ENCODE peak calls at places on chromosomes 5 and 9, in four cellular contexts. D, V, I and B are unnamed samples.

GRCh38 chr5:72007336-72008111 is 99.8 kb upstream of the MAP1B start:
- DNase-seq in I (no peak), D (no peak), V (no peak), B (no peak)

GRCh38 chr5:96373006-96373405 is 60.0 kb downstream of the PCSK1 start:
- DNase-seq in D (no peak), I (no peak), V (no peak), B (no peak)

GRCh38 chr5:60487466-60487865 is 212.5 kb downstream of the DEPDC1B start:
- DNase-seq in V (no peak), I (no peak), D (no peak), B (no peak)

GRCh38 chr9:94804316-94804715 is 77.8 kb downstream of the AOPEP start:
- DNase-seq in V (no peak), D (no peak), I (no peak), B (no peak)

GRCh38 chr9:129612123-129612522 is 8.8 kb downstream of the C9orf50 start:
- DNase-seq in D (no peak), V (no peak), I (no peak), B (no peak)

GRCh38 chr9:136088939-136089696 is 6.0 kb downstream of the NACC2 start:
- DNase-seq in D (no peak), V (no peak), I (no peak), B (no peak)

GRCh38 chr9:134263575-134263974 is 62.7 kb upstream of the RXRA start:
- DNase-seq in I (no peak), D (no peak), V (no peak), B (no peak)

GRCh38 chr5:35990524-35990923 is 666 bp downstream of the UGT3A1 start:
- DNase-seq in V (no peak), D (no peak), I (no peak), B (peak; percentile 0)

GRCh38 chr5:150376799-150377771 is 19.6 kb downstream of the TCOF1 start:
- DNase-seq in D (no peak), V (peak; percentile 37), I (no peak), B (no peak)

GRCh38 chr5:137491121-137491520 is 8.0 kb downstream of the SPOCK1 start:
- DNase-seq in V (no peak), D (no peak), I (no peak), B (no peak)

GRCh38 chr9:8718121-8718725 is 918.6 kb upstream of the DMAC1 start:
- DNase-seq in I (no peak), V (peak; percentile 92), D (no peak), B (no peak)

GRCh38 chr5:172110921-172111873 is 76.8 kb downstream of the STK10 start:
- DNase-seq in V (peak; percentile 56), I (no peak), D (no peak), B (no peak)

GRCh38 chr9:20505574-20505973 is 116.7 kb downstream of the MLLT3 start:
- DNase-seq in V (no peak), D (no peak), I (no peak), B (no peak)

GRCh38 chr9:74444389-74444788 is 52.7 kb upstream of the RORB start:
- DNase-seq in V (no peak), D (no peak), I (no peak), B (no peak)

GRCh38 chr9:101711330-101711941 is 27.0 kb downstream of the GRIN3A start:
- DNase-seq in D (no peak), V (no peak), I (peak; percentile 85), B (peak; percentile 25)

GRCh38 chr5:2894347-2895135 is 143.1 kb upstream of the IRX2 start:
- DNase-seq in D (no peak), I (peak; percentile 39), V (no peak), B (no peak)

GRCh38 chr9:1042466-1042865 is 7.7 kb upstream of the DMRT2 start:
- DNase-seq in D (no peak), V (no peak), I (peak; percentile 90), B (no peak)

GRCh38 chr5:158988987-158989624 is 110.6 kb downstream of the EBF1 start:
- DNase-seq in V (no peak), D (no peak), I (no peak), B (no peak)

GRCh38 chr9:110197330-110198187 is 10.4 kb downstream of the C9orf152 start:
- DNase-seq in I (no peak), D (no peak), V (no peak), B (no peak)

GRCh38 chr5:117743337-117743736 is 1168.7 kb upstream of the SEMA6A start:
- DNase-seq in D (no peak), V (no peak), I (no peak), B (no peak)

GRCh38 chr5:175162036-175162435 is 281.9 kb downstream of the DRD1 start:
- DNase-seq in D (no peak), V (no peak), I (no peak), B (no peak)

GRCh38 chr5:95958308-95959014 is 3.2 kb downstream of the ELL2 start:
- DNase-seq in I (no peak), D (no peak), V (peak; percentile 43), B (no peak)

GRCh38 chr5:31346896-31347557 is 153.5 kb downstream of the CDH6 start:
- DNase-seq in D (no peak), I (no peak), V (no peak), B (no peak)

GRCh38 chr5:104513621-104514020 is 951.0 kb upstream of the NUDT12 start:
- DNase-seq in V (no peak), I (no peak), D (peak; percentile 18), B (no peak)

GRCh38 chr5:41794478-41794877 is 75.7 kb downstream of the OXCT1 start:
- DNase-seq in V (peak; percentile 93), D (peak; percentile 19), I (no peak), B (no peak)

GRCh38 chr9:69898714-69899209 is 78.1 kb downstream of the CFAP95 start:
- DNase-seq in D (peak; percentile 85), I (no peak), V (peak; percentile 63), B (no peak)

GRCh38 chr5:39543335-39543734 is 118.6 kb upstream of the DAB2 start:
- DNase-seq in I (no peak), V (no peak), D (no peak), B (no peak)

GRCh38 chr9:72577212-72577753 is 55.9 kb downstream of the TMC1 start:
- DNase-seq in V (peak; percentile 92), I (no peak), D (peak; percentile 68), B (no peak)

GRCh38 chr9:90344013-90344412 is 298.6 kb downstream of the DIRAS2 start:
- DNase-seq in I (no peak), V (no peak), D (no peak), B (no peak)

GRCh38 chr9:109730228-109730627 is 49.8 kb upstream of the PALM2AKAP2 start:
- DNase-seq in V (no peak), I (no peak), D (no peak), B (no peak)

DNA sequence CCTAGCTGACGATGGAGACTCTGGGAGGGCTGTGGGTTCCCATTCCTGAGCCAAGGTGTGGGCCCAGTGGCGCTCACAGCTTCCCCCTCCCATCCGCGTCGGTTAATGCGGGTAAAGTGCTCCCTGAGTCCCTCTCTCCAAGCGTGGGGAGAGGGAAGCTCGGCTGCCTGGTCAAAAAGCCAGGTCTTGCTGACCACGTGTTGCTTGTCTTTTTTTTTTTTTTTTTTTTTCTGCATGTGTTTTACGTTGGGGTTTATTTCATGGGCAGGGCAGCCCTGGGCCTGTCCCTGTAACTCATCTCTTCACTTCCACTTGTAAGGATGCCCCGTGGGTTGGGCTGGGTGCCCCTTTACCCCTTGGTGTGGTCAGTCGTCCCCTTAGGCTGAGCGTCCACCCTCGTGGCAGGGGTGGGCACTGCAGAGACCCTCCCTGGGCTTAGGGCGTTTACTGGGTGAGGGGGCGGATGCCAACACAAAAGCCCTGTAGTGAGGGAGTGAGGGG is 11.9 kb downstream of the NKD2 start:
- DNase-seq in I (no peak), D (no peak), V (no peak), B (no peak)
- H3K27ac ChIP-seq in I (no peak overlapping the region), D (no peak overlapping the region), V (no peak overlapping the region), B (no peak overlapping the region)

GRCh38 chr5:43038523-43038989 is 1.6 kb downstream of the ANXA2R start:
- DNase-seq in D (no peak), V (peak; percentile 91), I (no peak), B (no peak)
- H3K27ac ChIP-seq in D (no peak overlapping the region), V (peak overlapping the region; percentile 67), I (no peak overlapping the region), B (no peak overlapping the region)

GRCh38 chr9:124321935-124322334 is 64.2 kb downstream of the NEK6 start:
- DNase-seq in D (no peak), V (no peak), I (no peak), B (no peak)
- H3K27ac ChIP-seq in D (no peak overlapping the region), V (no peak overlapping the region), I (no peak overlapping the region), B (no peak overlapping the region)

GRCh38 chr9:105667867-105668266 is 5.6 kb downstream of the TAL2 start:
- DNase-seq in D (no peak), V (no peak), I (no peak), B (no peak)
- H3K27ac ChIP-seq in D (no peak overlapping the region), V (no peak overlapping the region), I (no peak overlapping the region), B (no peak overlapping the region)

DNA sequence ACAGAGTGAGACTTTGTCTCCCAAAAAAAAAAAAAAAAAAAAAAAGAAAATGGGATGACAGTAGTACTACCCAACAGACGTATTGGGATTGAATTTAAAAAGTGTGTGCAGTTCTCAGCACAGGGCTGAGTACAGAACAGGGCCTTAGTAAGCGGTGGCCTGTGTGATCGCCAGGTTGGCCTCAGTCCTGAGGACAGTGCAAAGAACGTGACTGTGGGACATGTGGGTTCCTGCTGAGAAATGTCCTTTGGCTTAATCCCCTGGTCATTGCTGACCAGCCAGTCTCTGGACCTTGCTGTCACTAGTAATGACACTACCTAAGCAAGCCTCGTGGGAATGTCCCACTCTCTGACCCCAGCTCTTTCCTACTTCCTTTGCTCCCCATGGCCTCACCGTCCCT is 13.3 kb downstream of the GTF3C5 start:
- DNase-seq in V (no peak), I (no peak), D (no peak), B (no peak)
- H3K27ac ChIP-seq in V (no peak overlapping the region), I (no peak overlapping the region), D (no peak overlapping the region), B (no peak overlapping the region)

GRCh38 chr9:127904888-127905728 is 5.7 kb upstream of the ST6GALNAC6 start:
- DNase-seq in I (no peak), D (no peak), V (no peak), B (no peak)
- H3K27ac ChIP-seq in I (peak overlapping the region; percentile 12), D (peak overlapping the region; percentile 25), V (no peak overlapping the region), B (no peak overlapping the region)

DNA sequence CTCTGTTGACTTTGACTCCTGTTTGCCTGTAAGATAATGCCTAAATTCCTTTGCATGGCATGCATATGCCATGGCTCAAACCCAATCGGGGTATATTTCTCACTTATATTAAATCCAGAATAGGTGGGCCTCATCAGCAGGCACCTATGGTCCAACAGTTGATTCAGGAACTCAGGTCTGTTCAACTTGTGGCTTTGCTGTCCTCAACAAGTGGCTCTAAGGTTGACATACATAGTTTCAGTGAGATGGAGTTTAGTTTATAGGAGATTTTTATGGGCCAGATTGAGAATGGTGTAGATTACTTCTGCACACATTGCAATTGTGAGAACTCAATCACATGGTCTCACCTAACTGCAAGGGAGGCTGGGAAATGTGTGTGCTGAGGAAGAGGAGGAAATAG is 31.6 kb upstream of the PTGER4 start:
- DNase-seq in V (no peak), D (no peak), I (no peak), B (no peak)
- H3K27ac ChIP-seq in V (no peak overlapping the region), D (no peak overlapping the region), I (no peak overlapping the region), B (no peak overlapping the region)

DNA sequence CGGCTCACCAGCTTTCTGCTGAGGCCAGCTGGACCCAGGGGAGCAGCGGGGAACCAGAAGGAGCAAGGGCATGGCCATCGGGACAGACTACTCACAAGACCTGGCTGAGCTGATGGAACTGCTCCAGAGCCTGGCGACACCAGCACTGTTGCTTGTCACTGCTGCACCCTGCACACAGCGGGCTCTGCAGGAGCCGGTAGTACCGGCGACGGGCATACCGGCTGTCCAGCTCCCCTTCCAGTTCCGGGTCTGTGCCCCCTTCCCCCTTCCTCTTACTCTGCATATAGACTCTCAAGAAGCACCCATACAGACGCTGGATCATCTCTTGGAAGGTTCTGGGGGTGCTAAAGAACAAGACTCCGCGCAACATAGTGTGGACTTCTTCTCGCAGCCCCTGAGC is 974 bp downstream of the ANAPC2 start:
- DNase-seq in I (no peak), V (no peak), D (no peak), B (no peak)
- H3K27ac ChIP-seq in I (no peak overlapping the region), V (no peak overlapping the region), D (no peak overlapping the region), B (no peak overlapping the region)

GRCh38 chr5:120988970-120989369 is 524.9 kb downstream of the PRR16 start:
- DNase-seq in V (peak; percentile 6), I (no peak), D (no peak), B (no peak)
- H3K27ac ChIP-seq in V (no peak overlapping the region), I (no peak overlapping the region), D (no peak overlapping the region), B (no peak overlapping the region)